ENCODE peak calls at places on chromosomes 11 and 22, in six cellular contexts. One of them, this sample, is unnamed.
A peak's percentile ranks its signal among the peaks of the same experiment; 100 is the strongest.

GRCh38 chr11:93024376-93024775 is 54.9 kb downstream of the MTNR1B start:
- DNase-seq in neural progenitor cell: no peak
- DNase-seq in CD8-positive, alpha-beta T cell: no peak
- DNase-seq in upper lobe of right lung: no peak
- DNase-seq in cardiac muscle cell: no peak
- DNase-seq in neuronal stem cell: no peak
- DNase-seq in this sample: no peak

GRCh38 chr11:46006418-46007070 is 84.1 kb downstream of the LARGE2 start:
- DNase-seq in neural progenitor cell: peak; percentile 81
- DNase-seq in CD8-positive, alpha-beta T cell: no peak
- DNase-seq in upper lobe of right lung: no peak
- DNase-seq in cardiac muscle cell: peak; percentile 84
- DNase-seq in neuronal stem cell: peak; percentile 64
- DNase-seq in this sample: no peak

GRCh38 chr11:100735949-100736675 is 49.0 kb downstream of the ARHGAP42 start:
- DNase-seq in neural progenitor cell: peak; percentile 61
- DNase-seq in CD8-positive, alpha-beta T cell: no peak
- DNase-seq in upper lobe of right lung: no peak
- DNase-seq in cardiac muscle cell: peak; percentile 59
- DNase-seq in neuronal stem cell: no peak
- DNase-seq in this sample: no peak

GRCh38 chr22:18032455-18033101 is 8.2 kb upstream of the MICAL3 start:
- DNase-seq in neural progenitor cell: peak; percentile 19
- DNase-seq in CD8-positive, alpha-beta T cell: no peak
- DNase-seq in upper lobe of right lung: no peak
- DNase-seq in cardiac muscle cell: peak; percentile 36
- DNase-seq in neuronal stem cell: no peak
- DNase-seq in this sample: no peak

GRCh38 chr11:119403021-119403420 is 20.0 kb downstream of the THY1 start:
- DNase-seq in neural progenitor cell: no peak
- DNase-seq in CD8-positive, alpha-beta T cell: no peak
- DNase-seq in upper lobe of right lung: no peak
- DNase-seq in cardiac muscle cell: peak; percentile 30
- DNase-seq in neuronal stem cell: no peak
- DNase-seq in this sample: no peak

GRCh38 chr11:84806354-84806753 is 820.8 kb downstream of the DLG2 start:
- DNase-seq in neural progenitor cell: no peak
- DNase-seq in CD8-positive, alpha-beta T cell: no peak
- DNase-seq in upper lobe of right lung: no peak
- DNase-seq in cardiac muscle cell: no peak
- DNase-seq in neuronal stem cell: no peak
- DNase-seq in this sample: no peak

GRCh38 chr11:17171342-17171741 is 36.4 kb downstream of the PIK3C2A start:
- DNase-seq in neural progenitor cell: no peak
- DNase-seq in CD8-positive, alpha-beta T cell: no peak
- DNase-seq in upper lobe of right lung: no peak
- DNase-seq in cardiac muscle cell: peak; percentile 72
- DNase-seq in neuronal stem cell: no peak
- DNase-seq in this sample: no peak

GRCh38 chr11:913043-913442 is 2.4 kb upstream of the CHID1 start:
- DNase-seq in neural progenitor cell: no peak
- DNase-seq in CD8-positive, alpha-beta T cell: no peak
- DNase-seq in upper lobe of right lung: no peak
- DNase-seq in cardiac muscle cell: no peak
- DNase-seq in neuronal stem cell: no peak
- DNase-seq in this sample: no peak

GRCh38 chr22:41030891-41031290 is 61.5 kb upstream of the EP300 start:
- DNase-seq in neural progenitor cell: no peak
- DNase-seq in CD8-positive, alpha-beta T cell: no peak
- DNase-seq in upper lobe of right lung: no peak
- DNase-seq in cardiac muscle cell: peak; percentile 88
- DNase-seq in neuronal stem cell: no peak
- DNase-seq in this sample: no peak

GRCh38 chr11:6351782-6352181 is 31.5 kb upstream of the CAVIN3 start:
- DNase-seq in neural progenitor cell: no peak
- DNase-seq in CD8-positive, alpha-beta T cell: no peak
- DNase-seq in upper lobe of right lung: no peak
- DNase-seq in cardiac muscle cell: no peak
- DNase-seq in neuronal stem cell: no peak
- DNase-seq in this sample: no peak

GRCh38 chr11:97722065-97722464 is 1298.7 kb upstream of the CNTN5 start:
- DNase-seq in neural progenitor cell: no peak
- DNase-seq in CD8-positive, alpha-beta T cell: no peak
- DNase-seq in upper lobe of right lung: no peak
- DNase-seq in cardiac muscle cell: peak; percentile 93
- DNase-seq in neuronal stem cell: no peak
- DNase-seq in this sample: no peak

GRCh38 chr22:44917372-44918165 is 92.2 kb downstream of the PHF21B start:
- DNase-seq in neural progenitor cell: no peak
- DNase-seq in CD8-positive, alpha-beta T cell: no peak
- DNase-seq in upper lobe of right lung: peak; percentile 59
- DNase-seq in cardiac muscle cell: no peak
- DNase-seq in neuronal stem cell: no peak
- DNase-seq in this sample: no peak

GRCh38 chr11:79453617-79454016 is 12.8 kb upstream of the TENM4 start:
- DNase-seq in neural progenitor cell: no peak
- DNase-seq in CD8-positive, alpha-beta T cell: no peak
- DNase-seq in upper lobe of right lung: no peak
- DNase-seq in cardiac muscle cell: no peak
- DNase-seq in neuronal stem cell: no peak
- DNase-seq in this sample: no peak

GRCh38 chr22:19517919-19518567 is 6.2 kb downstream of the CLDN5 start:
- DNase-seq in neural progenitor cell: no peak
- DNase-seq in CD8-positive, alpha-beta T cell: no peak
- DNase-seq in upper lobe of right lung: no peak
- DNase-seq in cardiac muscle cell: no peak
- DNase-seq in neuronal stem cell: no peak
- DNase-seq in this sample: no peak

GRCh38 chr11:94956963-94957362 is 16.4 kb downstream of the CWC15 start:
- DNase-seq in neural progenitor cell: no peak
- DNase-seq in CD8-positive, alpha-beta T cell: no peak
- DNase-seq in upper lobe of right lung: no peak
- DNase-seq in cardiac muscle cell: no peak
- DNase-seq in neuronal stem cell: no peak
- DNase-seq in this sample: no peak

GRCh38 chr11:34468209-34468841 is 29.6 kb downstream of the CAT start:
- DNase-seq in neural progenitor cell: peak; percentile 42
- DNase-seq in CD8-positive, alpha-beta T cell: no peak
- DNase-seq in upper lobe of right lung: no peak
- DNase-seq in cardiac muscle cell: peak; percentile 45
- DNase-seq in neuronal stem cell: no peak
- DNase-seq in this sample: no peak

GRCh38 chr22:33781396-33781795 is 138.9 kb downstream of the LARGE1 start:
- DNase-seq in neural progenitor cell: no peak
- DNase-seq in CD8-positive, alpha-beta T cell: no peak
- DNase-seq in upper lobe of right lung: no peak
- DNase-seq in cardiac muscle cell: peak; percentile 58
- DNase-seq in neuronal stem cell: no peak
- DNase-seq in this sample: no peak

GRCh38 chr11:824942-825341 is 2.8 kb upstream of the CRACR2B start:
- DNase-seq in neural progenitor cell: no peak
- DNase-seq in CD8-positive, alpha-beta T cell: no peak
- DNase-seq in upper lobe of right lung: no peak
- DNase-seq in cardiac muscle cell: no peak
- DNase-seq in neuronal stem cell: no peak
- DNase-seq in this sample: no peak

GRCh38 chr11:35943761-35944502 is at the start of gene LDLRAD3:
- DNase-seq in neural progenitor cell: peak; percentile 93
- DNase-seq in CD8-positive, alpha-beta T cell: peak; percentile 7
- DNase-seq in upper lobe of right lung: peak; percentile 89
- DNase-seq in cardiac muscle cell: peak; percentile 93
- DNase-seq in neuronal stem cell: peak; percentile 83
- DNase-seq in this sample: peak; percentile 49

GRCh38 chr11:128061321-128061871 is 526.0 kb downstream of the ETS1 start:
- DNase-seq in neural progenitor cell: no peak
- DNase-seq in CD8-positive, alpha-beta T cell: no peak
- DNase-seq in upper lobe of right lung: no peak
- DNase-seq in cardiac muscle cell: no peak
- DNase-seq in neuronal stem cell: no peak
- DNase-seq in this sample: no peak

GRCh38 chr22:42560781-42561180 is 7.0 kb downstream of the SERHL2 start:
- DNase-seq in neural progenitor cell: peak; percentile 70
- DNase-seq in CD8-positive, alpha-beta T cell: no peak
- DNase-seq in upper lobe of right lung: no peak
- DNase-seq in cardiac muscle cell: peak; percentile 38
- DNase-seq in neuronal stem cell: peak; percentile 11
- DNase-seq in this sample: no peak

GRCh38 chr11:9716275-9717039 is 52.6 kb downstream of the SWAP70 start:
- DNase-seq in neural progenitor cell: no peak
- DNase-seq in CD8-positive, alpha-beta T cell: no peak
- DNase-seq in upper lobe of right lung: no peak
- DNase-seq in cardiac muscle cell: peak; percentile 86
- DNase-seq in neuronal stem cell: no peak
- DNase-seq in this sample: no peak

GRCh38 chr11:131503017-131503416 is 132.6 kb downstream of the NTM start:
- DNase-seq in neural progenitor cell: no peak
- DNase-seq in CD8-positive, alpha-beta T cell: no peak
- DNase-seq in upper lobe of right lung: no peak
- DNase-seq in cardiac muscle cell: no peak
- DNase-seq in neuronal stem cell: no peak
- DNase-seq in this sample: no peak

GRCh38 chr11:1039481-1040427 is 3.2 kb upstream of the MUC6 start:
- DNase-seq in neural progenitor cell: no peak
- DNase-seq in CD8-positive, alpha-beta T cell: no peak
- DNase-seq in upper lobe of right lung: peak; percentile 81
- DNase-seq in cardiac muscle cell: peak; percentile 60
- DNase-seq in neuronal stem cell: no peak
- DNase-seq in this sample: no peak

GRCh38 chr22:47225931-47226633 is 463.6 kb downstream of the TBC1D22A start:
- DNase-seq in neural progenitor cell: no peak
- DNase-seq in CD8-positive, alpha-beta T cell: no peak
- DNase-seq in upper lobe of right lung: no peak
- DNase-seq in cardiac muscle cell: no peak
- DNase-seq in neuronal stem cell: no peak
- DNase-seq in this sample: no peak

GRCh38 chr22:47218671-47219070 is 456.2 kb downstream of the TBC1D22A start:
- DNase-seq in neural progenitor cell: no peak
- DNase-seq in CD8-positive, alpha-beta T cell: no peak
- DNase-seq in upper lobe of right lung: no peak
- DNase-seq in cardiac muscle cell: no peak
- DNase-seq in neuronal stem cell: no peak
- DNase-seq in this sample: no peak

GRCh38 chr11:119831011-119831410 is 102.0 kb upstream of the NECTIN1 start:
- DNase-seq in neural progenitor cell: no peak
- DNase-seq in CD8-positive, alpha-beta T cell: no peak
- DNase-seq in upper lobe of right lung: no peak
- DNase-seq in cardiac muscle cell: no peak
- DNase-seq in neuronal stem cell: no peak
- DNase-seq in this sample: no peak

GRCh38 chr22:25775501-25775900 is 33.5 kb downstream of the MYO18B start:
- DNase-seq in neural progenitor cell: peak; percentile 54
- DNase-seq in CD8-positive, alpha-beta T cell: no peak
- DNase-seq in upper lobe of right lung: no peak
- DNase-seq in cardiac muscle cell: peak; percentile 30
- DNase-seq in neuronal stem cell: peak; percentile 41
- DNase-seq in this sample: no peak

GRCh38 chr11:129023968-129024676 is 81.5 kb upstream of the TP53AIP1 start:
- DNase-seq in neural progenitor cell: peak; percentile 65
- DNase-seq in CD8-positive, alpha-beta T cell: no peak
- DNase-seq in upper lobe of right lung: no peak
- DNase-seq in cardiac muscle cell: peak; percentile 14
- DNase-seq in neuronal stem cell: peak; percentile 11
- DNase-seq in this sample: no peak

DNA sequence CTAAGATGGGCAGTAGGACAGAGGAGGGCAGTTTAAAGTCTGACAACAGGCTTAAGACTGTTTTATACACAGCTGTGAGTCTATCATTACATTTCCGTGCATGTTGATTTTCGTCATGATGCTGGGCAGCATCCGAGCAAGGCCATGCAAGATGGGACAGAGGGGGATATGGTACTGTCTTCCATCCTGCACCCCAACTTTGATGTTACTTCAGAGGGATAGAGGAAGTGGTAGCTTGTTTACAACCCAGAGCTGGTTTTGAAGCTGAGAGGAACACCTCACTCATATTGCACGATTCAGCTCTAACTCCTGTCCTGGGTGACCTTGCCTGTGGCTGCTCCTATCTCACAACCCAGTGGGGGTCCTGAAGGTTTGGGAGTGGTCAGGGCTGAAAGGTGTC is 3.0 kb upstream of the SORL1 start:
- DNase-seq in neural progenitor cell: no peak
- DNase-seq in CD8-positive, alpha-beta T cell: no peak
- DNase-seq in upper lobe of right lung: no peak
- DNase-seq in cardiac muscle cell: no peak
- DNase-seq in neuronal stem cell: no peak
- DNase-seq in this sample: no peak
- H3K27ac ChIP-seq in neural progenitor cell: no peak overlapping the region
- H3K27ac ChIP-seq in CD8-positive, alpha-beta T cell: peak overlapping the region; percentile 86
- H3K27ac ChIP-seq in upper lobe of right lung: peak overlapping the region; percentile 40
- H3K27ac ChIP-seq in cardiac muscle cell: no peak overlapping the region
- H3K27ac ChIP-seq in neuronal stem cell: no peak overlapping the region
- H3K27ac ChIP-seq in this sample: no peak overlapping the region

GRCh38 chr11:67357831-67358555 is 4.6 kb upstream of the POLD4 start:
- DNase-seq in neural progenitor cell: no peak
- DNase-seq in CD8-positive, alpha-beta T cell: no peak
- DNase-seq in upper lobe of right lung: no peak
- DNase-seq in cardiac muscle cell: peak; percentile 51
- DNase-seq in neuronal stem cell: no peak
- DNase-seq in this sample: no peak
- H3K27ac ChIP-seq in neural progenitor cell: no peak overlapping the region
- H3K27ac ChIP-seq in CD8-positive, alpha-beta T cell: no peak overlapping the region
- H3K27ac ChIP-seq in upper lobe of right lung: peak overlapping the region; percentile 99
- H3K27ac ChIP-seq in cardiac muscle cell: no peak overlapping the region
- H3K27ac ChIP-seq in neuronal stem cell: no peak overlapping the region
- H3K27ac ChIP-seq in this sample: no peak overlapping the region

DNA sequence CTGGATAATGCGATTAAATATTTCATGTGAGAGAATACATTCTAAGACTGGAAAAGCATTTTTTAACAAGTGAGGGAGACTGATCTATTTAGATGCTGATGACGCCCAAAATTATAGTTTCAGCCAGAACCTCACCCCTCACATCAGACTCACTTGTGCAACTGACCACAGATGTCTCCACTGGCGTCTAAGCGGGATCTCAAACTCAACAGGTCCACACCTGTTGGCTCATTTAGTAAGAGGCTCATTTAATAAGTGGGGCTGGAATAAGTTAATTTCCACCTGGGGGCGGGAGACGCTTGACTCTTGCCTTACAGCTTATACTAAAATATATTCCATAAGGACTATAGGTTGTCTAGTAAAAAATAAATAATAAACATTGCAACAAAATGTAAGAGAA is 47.5 kb downstream of the MORC2 start:
- DNase-seq in neural progenitor cell: no peak
- DNase-seq in CD8-positive, alpha-beta T cell: no peak
- DNase-seq in upper lobe of right lung: no peak
- DNase-seq in cardiac muscle cell: no peak
- DNase-seq in neuronal stem cell: no peak
- DNase-seq in this sample: no peak
- H3K27ac ChIP-seq in neural progenitor cell: no peak overlapping the region
- H3K27ac ChIP-seq in CD8-positive, alpha-beta T cell: no peak overlapping the region
- H3K27ac ChIP-seq in upper lobe of right lung: no peak overlapping the region
- H3K27ac ChIP-seq in cardiac muscle cell: no peak overlapping the region
- H3K27ac ChIP-seq in neuronal stem cell: no peak overlapping the region
- H3K27ac ChIP-seq in this sample: no peak overlapping the region

DNA sequence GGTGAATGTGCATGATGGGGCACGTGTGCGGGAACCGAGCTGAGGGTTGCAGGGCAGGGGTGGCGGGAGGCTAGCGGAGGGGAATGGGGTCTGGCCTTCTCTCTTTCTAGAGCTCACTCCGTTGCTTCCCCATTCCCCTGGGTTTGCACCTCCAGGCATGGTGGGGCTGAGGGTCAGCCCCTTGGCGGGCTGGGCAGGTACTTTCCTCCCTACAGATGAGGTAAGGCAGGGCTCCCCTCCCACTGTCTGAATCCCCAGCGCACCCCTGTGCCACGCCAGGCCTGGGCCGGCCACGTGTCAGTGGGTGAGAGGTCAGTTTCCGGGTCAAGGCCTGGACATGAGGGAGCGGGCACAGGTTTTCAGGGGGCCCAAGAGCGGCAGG is 8.9 kb downstream of the SUSD2 start:
- DNase-seq in neural progenitor cell: no peak
- DNase-seq in CD8-positive, alpha-beta T cell: no peak
- DNase-seq in upper lobe of right lung: no peak
- DNase-seq in cardiac muscle cell: no peak
- DNase-seq in neuronal stem cell: no peak
- DNase-seq in this sample: no peak
- H3K27ac ChIP-seq in neural progenitor cell: no peak overlapping the region
- H3K27ac ChIP-seq in CD8-positive, alpha-beta T cell: no peak overlapping the region
- H3K27ac ChIP-seq in upper lobe of right lung: peak overlapping the region; percentile 17
- H3K27ac ChIP-seq in cardiac muscle cell: no peak overlapping the region
- H3K27ac ChIP-seq in neuronal stem cell: no peak overlapping the region
- H3K27ac ChIP-seq in this sample: no peak overlapping the region